ENCODE peak calls at places on chromosomes 11 and 22, in eight cellular contexts. Q, M, X, A, E, J, O and B are unnamed samples. For H3K4me1, the result is how much of the 10 kb centered on the place peaks cover.

GRCh38 chr22:31631381-31631780 is 30.6 kb downstream of the PISD start:
- DNase-seq in Q (no peak), M (no peak), X (no peak), A (no peak), E (no peak), J (no peak), O (no peak), B (no peak)

GRCh38 chr11:65553301-65554001 is 4.7 kb downstream of the LTBP3 start:
- DNase-seq in Q (peak), M (peak), X (peak), A (no peak), E (no peak), J (no peak), O (no peak), B (no peak)

GRCh38 chr11:19844012-19844411 is 131.4 kb downstream of the NAV2 start:
- DNase-seq in Q (no peak), M (no peak), X (no peak), A (no peak), E (no peak), J (no peak), O (no peak), B (no peak)

GRCh38 chr11:37786214-37786755 is 1188.2 kb upstream of the RAG2 start:
- DNase-seq in Q (no peak), M (no peak), X (no peak), A (no peak), E (no peak), J (no peak), O (no peak), B (no peak)

GRCh38 chr11:95994340-95994728 is 70.4 kb upstream of the MTMR2 start:
- DNase-seq in Q (no peak), M (no peak), X (no peak), A (no peak), E (no peak), J (no peak), O (no peak), B (no peak)

GRCh38 chr11:73185680-73186293 is 32.3 kb upstream of the P2RY2 start:
- DNase-seq in Q (peak), M (no peak), X (peak), A (peak), E (no peak), J (no peak), O (peak), B (peak)

GRCh38 chr11:70016666-70017347 is 61.3 kb upstream of the ANO1 start:
- DNase-seq in Q (no peak), M (no peak), X (no peak), A (no peak), E (no peak), J (no peak), O (no peak), B (peak)

GRCh38 chr11:87453531-87454089 is 415.9 kb downstream of the TMEM135 start:
- DNase-seq in Q (no peak), M (no peak), X (peak), A (no peak), E (no peak), J (no peak), O (no peak), B (no peak)

GRCh38 chr11:72831521-72832300 is 17.5 kb downstream of the ATG16L2 start:
- DNase-seq in Q (peak), M (peak), X (peak), A (peak), E (peak), J (peak), O (peak), B (peak)

GRCh38 chr22:45318168-45318557 is 8.4 kb downstream of the FAM118A start:
- DNase-seq in Q (peak), M (peak), X (no peak), A (peak), E (peak), J (peak), O (no peak), B (peak)

GRCh38 chr22:45321827-45322226 is 12.1 kb downstream of the FAM118A start:
- DNase-seq in Q (peak), M (no peak), X (no peak), A (no peak), E (no peak), J (no peak), O (no peak), B (no peak)

GRCh38 chr22:45319319-45319675 is 9.6 kb downstream of the FAM118A start:
- DNase-seq in Q (no peak), M (no peak), X (no peak), A (no peak), E (no peak), J (peak), O (no peak), B (no peak)

GRCh38 chr22:45318558-45319318 is 9.0 kb downstream of the FAM118A start:
- DNase-seq in Q (no peak), M (peak), X (no peak), A (no peak), E (no peak), J (no peak), O (no peak), B (peak)

DNA sequence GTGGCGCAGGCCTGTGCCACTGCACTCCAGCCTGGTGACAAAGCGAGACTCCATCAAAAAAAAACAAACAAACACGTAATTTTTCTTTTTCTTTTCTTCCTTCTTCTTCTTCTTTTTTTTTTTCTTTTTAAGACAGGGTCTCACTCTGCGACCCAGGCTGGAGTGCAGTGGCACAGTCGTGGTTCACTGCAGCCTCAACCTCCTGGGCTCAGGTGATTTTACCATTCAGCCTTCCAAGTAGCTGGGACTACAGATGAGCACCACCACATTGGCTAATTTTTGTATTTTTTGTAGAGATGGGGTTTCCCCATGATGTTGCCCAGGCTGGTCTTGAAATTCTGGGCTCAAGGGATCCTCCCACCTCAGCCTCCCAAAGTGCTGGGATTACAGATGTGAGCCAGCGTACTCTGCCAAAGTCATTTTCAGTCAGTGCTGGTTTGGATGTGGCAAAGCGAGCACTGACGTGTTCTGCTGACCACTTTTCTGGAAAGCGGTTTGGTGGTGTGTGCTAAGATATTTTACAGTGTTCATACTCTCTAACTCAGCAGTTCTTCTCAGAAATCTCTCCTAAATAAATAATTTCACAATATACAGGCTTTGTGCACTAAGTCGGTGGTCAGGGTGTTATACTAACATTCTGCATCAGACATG is 10.7 kb downstream of the FAM118A start:
- DNase-seq in Q (no peak), M (no peak), X (no peak), A (peak), E (no peak), J (no peak), O (no peak), B (peak)
- H3K4me1 ChIP-seq in Q (under half), M (half or more), X (under half), A (under half), E (under half), J (under half), O (under half), B (under half)

DNA sequence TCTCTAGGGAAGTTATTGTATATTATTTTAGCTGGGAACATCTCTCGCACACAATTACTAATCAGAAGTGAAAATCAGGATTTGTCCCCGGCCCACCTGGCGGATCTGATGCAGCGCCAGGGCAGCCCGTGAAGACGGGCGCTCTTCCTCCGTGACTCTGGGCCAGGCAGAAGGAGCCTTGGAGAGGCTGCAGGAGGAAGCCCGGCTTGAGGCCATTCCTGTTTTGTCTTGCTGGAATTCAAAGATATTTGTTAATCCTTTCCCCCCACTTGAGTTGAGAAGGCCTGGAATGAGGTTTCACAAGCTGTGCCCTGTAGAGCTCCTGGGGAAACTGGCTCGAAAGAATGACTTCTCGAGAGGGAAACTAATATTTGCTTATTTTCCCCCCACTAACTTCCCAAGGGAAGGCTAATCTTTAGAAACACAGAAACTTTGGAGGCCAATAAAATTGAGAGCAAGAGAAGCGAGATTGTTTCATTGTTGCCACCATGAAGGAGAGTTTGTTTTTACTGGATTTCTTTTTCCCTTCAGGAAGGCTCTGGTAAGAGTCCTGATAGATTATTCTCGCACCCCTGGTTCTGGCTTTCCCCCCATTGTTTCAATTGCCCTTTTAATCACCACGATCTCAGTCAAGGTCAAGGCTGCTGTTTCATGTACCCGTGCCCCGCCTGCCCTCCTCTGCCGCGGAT is 92.8 kb upstream of the SEPTIN5 start:
- DNase-seq in Q (peak), M (no peak), X (no peak), A (no peak), E (no peak), J (no peak), O (no peak), B (no peak)
- H3K4me3 ChIP-seq in Q (no peak), M (no peak), X (no peak), A (no peak), E (no peak), J (no peak), O (no peak), B (no peak)

DNA sequence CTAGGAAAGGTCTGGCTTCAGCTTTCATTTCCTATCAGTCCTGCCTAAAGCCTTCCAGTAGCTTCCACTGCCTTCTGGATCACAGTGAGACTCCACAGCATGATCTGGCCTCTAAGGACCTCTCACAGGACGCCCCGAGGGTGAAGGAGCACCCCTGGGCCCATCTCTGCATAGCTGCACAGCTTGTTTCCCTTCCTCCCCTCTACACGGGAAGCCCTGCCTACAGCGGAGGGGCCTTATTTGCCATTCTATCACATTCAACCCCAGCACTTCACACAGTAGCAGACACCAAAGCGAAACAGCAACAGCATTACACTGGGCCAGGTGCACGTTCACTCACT is 162.3 kb upstream of the GRK3 start:
- DNase-seq in Q (peak), M (no peak), X (no peak), A (no peak), E (no peak), J (no peak), O (no peak), B (no peak)
- H3K27ac ChIP-seq in Q (peak), M (no peak), X (no peak), A (no peak), E (no peak), J (no peak), O (peak), B (no peak)

GRCh38 chr11:1763336-1763795 is 361 bp downstream of the CTSD start:
- DNase-seq in Q (peak), M (no peak), X (no peak), A (no peak), E (no peak), J (no peak), O (no peak), B (no peak)
- H3K4me1 ChIP-seq in Q (under half), M (under half), X (under half), A (half or more), E (under half), J (under half), O (under half), B (under half)

DNA sequence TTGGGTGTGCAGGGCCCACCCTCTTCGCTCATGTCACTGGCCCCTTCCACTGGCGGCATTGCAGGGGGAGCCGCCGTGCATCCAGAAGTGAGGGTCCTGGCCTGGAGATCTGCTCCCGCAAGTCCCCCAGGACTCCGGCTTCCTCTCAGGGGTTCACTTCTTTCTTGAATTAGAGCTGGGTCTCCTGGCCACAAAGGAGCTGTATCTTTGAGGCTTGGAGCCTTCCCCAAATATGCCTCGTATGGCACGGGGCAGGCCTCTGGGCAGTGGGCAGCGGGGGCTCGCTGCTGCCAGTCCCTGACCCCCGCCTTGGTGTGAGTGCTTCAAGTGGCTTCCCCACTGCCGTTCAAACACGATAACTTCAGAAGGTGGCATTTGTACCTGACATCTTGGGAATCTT is 7.4 kb upstream of the IFITM3 start:
- DNase-seq in Q (peak), M (no peak), X (no peak), A (no peak), E (no peak), J (no peak), O (no peak), B (no peak)
- H3K4me3 ChIP-seq in Q (no peak), M (no peak), X (no peak), A (no peak), E (no peak), J (no peak), O (no peak), B (no peak)

DNA sequence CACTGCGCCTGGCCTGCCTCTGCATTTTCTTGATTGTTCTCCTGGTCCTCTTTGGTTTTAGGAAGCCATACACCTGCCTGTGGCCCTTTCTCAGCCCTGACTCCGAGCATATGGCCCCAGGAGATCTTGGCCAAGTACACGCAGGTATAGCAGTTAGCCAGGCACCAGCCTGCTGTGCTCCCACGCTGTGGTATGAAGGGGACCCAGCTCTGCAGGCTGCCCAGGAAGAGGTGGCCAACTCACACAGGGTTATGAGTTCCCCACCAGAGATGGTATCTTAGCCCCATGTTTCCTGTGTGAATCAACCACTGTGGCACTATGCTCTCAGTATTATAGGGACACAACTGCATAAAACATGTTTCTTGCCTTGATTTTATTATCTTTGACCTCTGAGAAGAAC is 31.1 kb downstream of the SGSM3 start:
- DNase-seq in Q (no peak), M (peak), X (no peak), A (no peak), E (no peak), J (no peak), O (no peak), B (no peak)
- H3K27ac ChIP-seq in Q (no peak), M (peak), X (no peak), A (no peak), E (no peak), J (no peak), O (no peak), B (no peak)